ENCODE peak calls at places on chromosomes 16 and 17, in four cellular contexts. One of them, this sample, is unnamed.

GRCh38 chr16:11736903-11737302 is 5.8 kb downstream of the TXNDC11 start:
- DNase-seq in HepG2: no peak
- DNase-seq in IMR-90: no peak
- DNase-seq in A549: no peak
- DNase-seq in this sample: no peak

GRCh38 chr16:73053379-73054130 is 5.6 kb upstream of the ZFHX3 start:
- DNase-seq in HepG2: peak
- DNase-seq in IMR-90: peak
- DNase-seq in A549: peak
- DNase-seq in this sample: no peak

GRCh38 chr17:40313660-40314556 is 4.9 kb downstream of the RARA start:
- DNase-seq in HepG2: no peak
- DNase-seq in IMR-90: no peak
- DNase-seq in A549: no peak
- DNase-seq in this sample: no peak

GRCh38 chr16:86664518-86665318 is 86.4 kb downstream of the FOXL1 start:
- DNase-seq in HepG2: peak
- DNase-seq in IMR-90: peak
- DNase-seq in A549: peak
- DNase-seq in this sample: no peak

GRCh38 chr17:12457493-12457892 is 208.2 kb upstream of the MYOCD start:
- DNase-seq in HepG2: no peak
- DNase-seq in IMR-90: peak
- DNase-seq in A549: no peak
- DNase-seq in this sample: no peak

GRCh38 chr17:56031636-56032035 is 121.6 kb upstream of the ANKFN1 start:
- DNase-seq in HepG2: no peak
- DNase-seq in IMR-90: no peak
- DNase-seq in A549: no peak
- DNase-seq in this sample: no peak

GRCh38 chr17:68460096-68460495 is 2.8 kb upstream of the WIPI1 start:
- DNase-seq in HepG2: no peak
- DNase-seq in IMR-90: no peak
- DNase-seq in A549: no peak
- DNase-seq in this sample: no peak

GRCh38 chr17:32673964-32674363 is 187.2 kb downstream of the CDK5R1 start:
- DNase-seq in HepG2: no peak
- DNase-seq in IMR-90: no peak
- DNase-seq in A549: no peak
- DNase-seq in this sample: no peak

GRCh38 chr17:57954421-57955182 is 610 bp downstream of the CUEDC1 start:
- DNase-seq in HepG2: no peak
- DNase-seq in IMR-90: peak
- DNase-seq in A549: peak
- DNase-seq in this sample: peak

GRCh38 chr17:72118588-72119279 is 2.1 kb upstream of the SOX9 start:
- DNase-seq in HepG2: peak
- DNase-seq in IMR-90: peak
- DNase-seq in A549: peak
- DNase-seq in this sample: peak

GRCh38 chr16:83992624-83993023 is 24.6 kb downstream of the NECAB2 start:
- DNase-seq in HepG2: no peak
- DNase-seq in IMR-90: peak
- DNase-seq in A549: no peak
- DNase-seq in this sample: no peak

GRCh38 chr17:55743103-55743679 is 7.7 kb upstream of the PCTP start:
- DNase-seq in HepG2: peak
- DNase-seq in IMR-90: no peak
- DNase-seq in A549: peak
- DNase-seq in this sample: no peak

GRCh38 chr17:61984826-61985225 is 57.0 kb upstream of the INTS2 start:
- DNase-seq in HepG2: no peak
- DNase-seq in IMR-90: no peak
- DNase-seq in A549: no peak
- DNase-seq in this sample: no peak

GRCh38 chr17:36942031-36942599 is 4.8 kb downstream of the LHX1 start:
- DNase-seq in HepG2: no peak
- DNase-seq in IMR-90: no peak
- DNase-seq in A549: no peak
- DNase-seq in this sample: no peak

GRCh38 chr17:39360537-39360936 is 40.9 kb downstream of the FBXL20 start:
- DNase-seq in HepG2: no peak
- DNase-seq in IMR-90: no peak
- DNase-seq in A549: no peak
- DNase-seq in this sample: no peak

GRCh38 chr17:2023692-2024571 is 1.2 kb downstream of the RTN4RL1 start:
- DNase-seq in HepG2: no peak
- DNase-seq in IMR-90: peak
- DNase-seq in A549: peak
- DNase-seq in this sample: peak

GRCh38 chr17:78637643-78638042 is 60.4 kb upstream of the DNAH17 start:
- DNase-seq in HepG2: no peak
- DNase-seq in IMR-90: no peak
- DNase-seq in A549: no peak
- DNase-seq in this sample: no peak

GRCh38 chr16:77307764-77308561 is 108.8 kb downstream of the SYCE1L start:
- DNase-seq in HepG2: no peak
- DNase-seq in IMR-90: peak
- DNase-seq in A549: peak
- DNase-seq in this sample: no peak

GRCh38 chr17:19546289-19547065 is 12.8 kb downstream of the SLC47A1 start:
- DNase-seq in HepG2: no peak
- DNase-seq in IMR-90: no peak
- DNase-seq in A549: no peak
- DNase-seq in this sample: no peak

GRCh38 chr17:61836266-61837174 is 26.8 kb downstream of the BRIP1 start:
- DNase-seq in HepG2: no peak
- DNase-seq in IMR-90: peak
- DNase-seq in A549: no peak
- DNase-seq in this sample: no peak

GRCh38 chr16:85675528-85675927 is 13.2 kb downstream of the GINS2 start:
- DNase-seq in HepG2: peak
- DNase-seq in IMR-90: peak
- DNase-seq in A549: peak
- DNase-seq in this sample: no peak

GRCh38 chr16:80739523-80739922 is 64.9 kb downstream of the CDYL2 start:
- DNase-seq in HepG2: no peak
- DNase-seq in IMR-90: no peak
- DNase-seq in A549: no peak
- DNase-seq in this sample: no peak

GRCh38 chr17:81865733-81866439 is 5.3 kb downstream of the ARHGDIA start:
- DNase-seq in HepG2: peak
- DNase-seq in IMR-90: no peak
- DNase-seq in A549: no peak
- DNase-seq in this sample: no peak

GRCh38 chr17:1188812-1189211 is 9.0 kb upstream of the ABR start:
- DNase-seq in HepG2: no peak
- DNase-seq in IMR-90: peak
- DNase-seq in A549: no peak
- DNase-seq in this sample: no peak

GRCh38 chr16:27025581-27025980 is 41.1 kb upstream of the C16orf82 start:
- DNase-seq in HepG2: no peak
- DNase-seq in IMR-90: no peak
- DNase-seq in A549: no peak
- DNase-seq in this sample: no peak

GRCh38 chr16:50297301-50298074 is 31.1 kb downstream of the ADCY7 start:
- DNase-seq in HepG2: peak
- DNase-seq in IMR-90: no peak
- DNase-seq in A549: no peak
- DNase-seq in this sample: no peak

GRCh38 chr17:46195939-46196338 is 2.7 kb upstream of the KANSL1 start:
- DNase-seq in HepG2: no peak
- DNase-seq in IMR-90: no peak
- DNase-seq in A549: no peak
- DNase-seq in this sample: no peak

GRCh38 chr16:23695756-23696155 is 17.1 kb downstream of the PLK1 start:
- DNase-seq in HepG2: no peak
- DNase-seq in IMR-90: no peak
- DNase-seq in A549: no peak
- DNase-seq in this sample: no peak

GRCh38 chr17:16941643-16942042 is 30.3 kb downstream of the TNFRSF13B start:
- DNase-seq in HepG2: no peak
- DNase-seq in IMR-90: peak
- DNase-seq in A549: no peak
- DNase-seq in this sample: no peak

GRCh38 chr16:72997141-72997542 is 50.8 kb downstream of the ZFHX3 start:
- DNase-seq in HepG2: no peak
- DNase-seq in IMR-90: peak
- DNase-seq in A549: no peak
- DNase-seq in this sample: no peak

GRCh38 chr16:70770968-70771552 is 29.9 kb downstream of the VAC14 start:
- DNase-seq in HepG2: peak
- DNase-seq in IMR-90: peak
- DNase-seq in A549: peak
- DNase-seq in this sample: peak

GRCh38 chr16:15398618-15399316 is 3.2 kb downstream of the MPV17L start:
- DNase-seq in HepG2: peak
- DNase-seq in IMR-90: no peak
- DNase-seq in A549: no peak
- DNase-seq in this sample: no peak

GRCh38 chr16:7405166-7405565 is 72.5 kb downstream of the RBFOX1 start:
- DNase-seq in HepG2: peak
- DNase-seq in IMR-90: no peak
- DNase-seq in A549: no peak
- DNase-seq in this sample: peak

GRCh38 chr17:28949185-28950016 is 1.9 kb downstream of the PHF12 start:
- DNase-seq in HepG2: no peak
- DNase-seq in IMR-90: no peak
- DNase-seq in A549: peak
- DNase-seq in this sample: no peak

GRCh38 chr17:36937001-36937960 is at the start of gene LHX1:
- DNase-seq in HepG2: no peak
- DNase-seq in IMR-90: no peak
- DNase-seq in A549: no peak
- DNase-seq in this sample: no peak

GRCh38 chr16:73739049-73739769 is 557.4 kb upstream of the PSMD7 start:
- DNase-seq in HepG2: no peak
- DNase-seq in IMR-90: no peak
- DNase-seq in A549: no peak
- DNase-seq in this sample: no peak

GRCh38 chr16:29940656-29941055 is 14.6 kb upstream of the KCTD13 start:
- DNase-seq in HepG2: no peak
- DNase-seq in IMR-90: no peak
- DNase-seq in A549: no peak
- DNase-seq in this sample: no peak

GRCh38 chr17:82238562-82239201 is 9.8 kb downstream of the SLC16A3 start:
- DNase-seq in HepG2: no peak
- DNase-seq in IMR-90: peak
- DNase-seq in A549: no peak
- DNase-seq in this sample: no peak

DNA sequence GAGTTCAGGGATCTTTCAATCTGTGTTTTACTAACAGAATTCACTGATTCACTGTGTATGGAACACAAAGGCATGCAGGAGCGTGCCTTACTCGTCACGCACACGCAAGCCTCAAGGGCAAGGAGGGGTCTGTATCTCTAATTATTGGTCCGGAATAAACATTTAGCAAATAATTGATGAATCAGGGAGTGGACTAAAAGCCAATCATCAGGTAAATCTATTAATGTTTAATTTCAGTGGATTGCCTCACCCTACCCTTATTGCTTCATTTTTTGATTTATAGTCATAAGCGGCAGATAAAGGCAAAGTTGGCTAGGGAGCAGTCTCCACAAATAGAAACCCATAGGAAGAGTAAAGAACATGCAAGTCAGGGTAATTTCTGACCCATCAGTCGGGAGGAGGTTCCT is 7.4 kb upstream of the HSD17B2 start:
- DNase-seq in HepG2: no peak
- DNase-seq in IMR-90: no peak
- DNase-seq in A549: no peak
- DNase-seq in this sample: no peak
- TF ChIP-seq BHLHE40 in HepG2: no peak
- TF ChIP-seq BHLHE40 in IMR-90: no peak
- TF ChIP-seq BHLHE40 in A549: no peak
- TF ChIP-seq BHLHE40 in this sample: no peak

GRCh38 chr17:50196826-50197225 is 4.6 kb downstream of the COL1A1 start:
- DNase-seq in HepG2: no peak
- DNase-seq in IMR-90: peak
- DNase-seq in A549: no peak
- DNase-seq in this sample: no peak
- TF ChIP-seq BHLHE40 in HepG2: no peak
- TF ChIP-seq BHLHE40 in IMR-90: peak
- TF ChIP-seq BHLHE40 in A549: no peak
- TF ChIP-seq BHLHE40 in this sample: no peak

DNA sequence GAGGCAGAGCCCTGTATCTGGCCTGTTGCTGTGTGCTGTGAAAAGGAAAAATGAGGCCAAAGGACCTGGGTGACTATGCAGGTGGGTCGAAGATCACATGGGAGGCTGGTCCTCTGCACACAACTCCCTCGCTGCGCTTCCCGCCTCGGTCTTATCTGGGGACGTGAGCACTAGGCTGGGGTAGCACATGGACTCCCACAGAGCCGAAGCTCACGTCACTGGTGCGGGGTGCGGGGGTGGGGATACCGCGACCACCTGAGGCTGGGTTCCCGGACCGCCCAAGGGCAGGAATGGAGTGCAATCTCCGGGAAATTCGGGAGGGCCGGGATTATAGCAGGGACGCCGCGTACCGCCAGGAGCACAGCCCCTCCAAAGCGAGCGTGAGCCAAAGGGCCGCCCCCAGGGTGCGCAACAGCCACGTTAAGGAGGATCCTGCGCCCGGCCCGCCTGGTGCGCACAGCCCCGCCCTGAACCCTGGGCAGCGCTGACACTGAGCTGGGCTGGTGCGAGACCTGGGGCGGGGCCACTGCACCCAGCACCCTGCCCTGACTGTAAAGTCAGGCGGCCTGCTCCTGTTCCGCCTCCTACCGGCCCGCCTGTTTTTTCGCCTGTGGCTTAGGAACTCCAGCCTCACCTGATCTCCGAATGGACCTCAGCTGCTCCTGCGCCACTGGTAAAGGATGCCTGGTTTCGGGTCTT is 4.8 kb downstream of the MT1A start:
- DNase-seq in HepG2: peak
- DNase-seq in IMR-90: no peak
- DNase-seq in A549: peak
- DNase-seq in this sample: no peak
- TF ChIP-seq BHLHE40 in HepG2: no peak
- TF ChIP-seq BHLHE40 in IMR-90: no peak
- TF ChIP-seq BHLHE40 in A549: no peak
- TF ChIP-seq BHLHE40 in this sample: no peak

GRCh38 chr16:59296888-59297287 is 562.8 kb upstream of the GOT2 start:
- DNase-seq in HepG2: no peak
- DNase-seq in IMR-90: no peak
- DNase-seq in A549: no peak
- DNase-seq in this sample: no peak
- TF ChIP-seq BHLHE40 in HepG2: no peak
- TF ChIP-seq BHLHE40 in IMR-90: no peak
- TF ChIP-seq BHLHE40 in A549: no peak
- TF ChIP-seq BHLHE40 in this sample: no peak

This sample was measured in HEK293T.